ENCODE peak calls at places on chromosomes 3 and 15, in seven cellular contexts. C is SK-MEL-5; G is ecto neural progenitor cell; O is stimulated activated CD4-positive, alpha-beta T cell treated with anti-CD3 and anti-CD28 coated beads, Interleukin-4, amount 100 ng/mL, for 4 hours; U is activated CD4-positive, alpha-beta T cell treated with anti-CD3 and anti-CD28 coated beads for 24 hours; M is T47D; T is NCI-H526. Z is an unnamed sample.
A peak's percentile ranks its signal among the peaks of the same experiment; 100 is the strongest.

GRCh38 chr15:91572110-91572509 is 281.4 kb upstream of the SLCO3A1 start:
- DNase-seq in C (peak; percentile 51), G (no peak), O (no peak), U (no peak), M (peak; percentile 85), T (peak; percentile 56), Z (peak; percentile 33)

GRCh38 chr3:126509565-126510322 is 7.8 kb downstream of the UROC1 start:
- DNase-seq in C (no peak), G (no peak), O (no peak), U (no peak), M (no peak), T (no peak), Z (no peak)

GRCh38 chr3:161069441-161070251 is 35.5 kb downstream of the B3GALNT1 start:
- DNase-seq in C (no peak), G (no peak), O (no peak), U (no peak), M (peak; percentile 69), T (no peak), Z (peak; percentile 49)

GRCh38 chr15:95874625-95875024 is 455.9 kb upstream of the NR2F2 start:
- DNase-seq in C (no peak), G (no peak), O (no peak), U (no peak), M (no peak), T (no peak), Z (no peak)

GRCh38 chr15:73637527-73637926 is 4.3 kb upstream of the NPTN start:
- DNase-seq in C (no peak), G (no peak), O (no peak), U (no peak), M (no peak), T (no peak), Z (no peak)

GRCh38 chr3:177446160-177446559 is 248.9 kb upstream of the TBL1XR1 start:
- DNase-seq in C (no peak), G (no peak), O (no peak), U (no peak), M (no peak), T (no peak), Z (no peak)

GRCh38 chr3:126349071-126349470 is 8.1 kb downstream of the KLF15 start:
- DNase-seq in C (no peak), G (no peak), O (no peak), U (no peak), M (no peak), T (no peak), Z (peak; percentile 46)

GRCh38 chr15:47394410-47394809 is 322.9 kb upstream of the SEMA6D start:
- DNase-seq in C (no peak), G (no peak), O (no peak), U (no peak), M (no peak), T (no peak), Z (no peak)

GRCh38 chr15:40594429-40594836 is 384 bp downstream of the KNL1 start:
- DNase-seq in C (peak; percentile 68), G (peak; percentile 84), O (no peak), U (no peak), M (peak; percentile 77), T (peak; percentile 70), Z (peak; percentile 89)

GRCh38 chr3:183653209-183654064 is 18.0 kb downstream of the KLHL24 start:
- DNase-seq in C (peak; percentile 14), G (no peak), O (no peak), U (no peak), M (peak; percentile 42), T (no peak), Z (no peak)

GRCh38 chr15:91782221-91782620 is 71.3 kb upstream of the SLCO3A1 start:
- DNase-seq in C (no peak), G (no peak), O (no peak), U (no peak), M (no peak), T (no peak), Z (no peak)

GRCh38 chr15:21261965-21262850 is 178.1 kb downstream of the POTEB3 start:
- DNase-seq in C (no peak), G (peak; percentile 53), O (no peak), U (no peak), M (no peak), T (no peak), Z (peak; percentile 87)

GRCh38 chr15:97235285-97235985 is 725.1 kb upstream of the ARRDC4 start:
- DNase-seq in C (peak; percentile 70), G (peak; percentile 67), O (peak; percentile 16), U (peak; percentile 21), M (peak; percentile 71), T (no peak), Z (peak; percentile 22)

GRCh38 chr3:123287051-123287961 is 85.6 kb downstream of the SEC22A start:
- DNase-seq in C (no peak), G (peak; percentile 22), O (no peak), U (no peak), M (no peak), T (no peak), Z (no peak)

GRCh38 chr3:5489536-5489935 is 302.0 kb downstream of the EDEM1 start:
- DNase-seq in C (no peak), G (no peak), O (no peak), U (no peak), M (no peak), T (no peak), Z (no peak)

GRCh38 chr15:59437777-59438574 is at the start of gene FAM81A:
- DNase-seq in C (peak; percentile 79), G (peak; percentile 85), O (peak; percentile 38), U (peak; percentile 35), M (peak; percentile 77), T (peak; percentile 42), Z (peak; percentile 64)

GRCh38 chr15:70025413-70026296 is 72.1 kb downstream of the TLE3 start:
- DNase-seq in C (no peak), G (no peak), O (no peak), U (no peak), M (no peak), T (no peak), Z (no peak)

GRCh38 chr3:33128706-33129105 is 14.9 kb downstream of the CRTAP start:
- DNase-seq in C (peak; percentile 11), G (no peak), O (no peak), U (no peak), M (peak; percentile 28), T (no peak), Z (no peak)

GRCh38 chr3:175187586-175187985 is 328.5 kb downstream of the NAALADL2 start:
- DNase-seq in C (no peak), G (no peak), O (no peak), U (no peak), M (no peak), T (no peak), Z (no peak)

GRCh38 chr3:66253790-66254620 is 33.2 kb downstream of the SLC25A26 start:
- DNase-seq in C (peak; percentile 50), G (no peak), O (no peak), U (no peak), M (peak; percentile 47), T (no peak), Z (no peak)

GRCh38 chr3:143464850-143465249 is 345.3 kb downstream of the CHST2 start:
- DNase-seq in C (no peak), G (no peak), O (no peak), U (no peak), M (no peak), T (no peak), Z (no peak)

Z was measured in upper lobe of left lung.